ENCODE peak calls at places on chromosome 1, in six cellular contexts. H, D, I, B, N and E are unnamed samples.

GRCh38 chr1:17875171-17875881 is 120.2 kb downstream of the ACTL8 start:
- DNase-seq in H (no peak), I (no peak), N (no peak), D (peak; percentile 59), B (peak; percentile 62), E (no peak)

GRCh38 chr1:61343623-61344257 is 261.4 kb downstream of the NFIA start:
- DNase-seq in B (no peak), D (no peak), N (no peak), I (no peak), H (no peak), E (no peak)

GRCh38 chr1:201500670-201501120 is 6.2 kb downstream of the CSRP1 start:
- DNase-seq in N (no peak), D (peak; percentile 45), B (no peak), I (no peak), H (peak; percentile 68), E (no peak)

GRCh38 chr1:234600418-234601216 is 9.4 kb downstream of the IRF2BP2 start:
- DNase-seq in H (no peak), I (peak; percentile 80), B (no peak), D (peak; percentile 71), N (no peak), E (no peak)

GRCh38 chr1:56666112-56666608 is 21.0 kb downstream of the PRKAA2 start:
- DNase-seq in I (no peak), D (no peak), H (no peak), B (no peak), N (no peak), E (no peak)

GRCh38 chr1:90402893-90403849 is 313.9 kb downstream of the BARHL2 start:
- DNase-seq in I (no peak), H (peak; percentile 52), D (peak; percentile 99), N (no peak), B (peak; percentile 5), E (peak; percentile 74)

GRCh38 chr1:189929501-189930099 is 548.1 kb downstream of the BRINP3 start:
- DNase-seq in N (no peak), B (no peak), D (no peak), I (no peak), H (no peak), E (no peak)

GRCh38 chr1:218983848-218984247 is 189.8 kb upstream of the LYPLAL1 start:
- DNase-seq in D (no peak), N (no peak), H (peak; percentile 49), B (no peak), I (no peak), E (no peak)

GRCh38 chr1:116808476-116809180 is 54.4 kb downstream of the CD2 start:
- DNase-seq in N (no peak), D (no peak), H (no peak), I (no peak), B (no peak), E (no peak)

GRCh38 chr1:160400284-160400645 is at the start of gene VANGL2:
- DNase-seq in I (peak; percentile 5), B (peak; percentile 33), H (peak; percentile 94), N (peak; percentile 66), D (no peak), E (no peak)

GRCh38 chr1:54095543-54096286 is 42.3 kb downstream of the TCEANC2 start:
- DNase-seq in D (no peak), I (no peak), N (no peak), H (no peak), B (no peak), E (no peak)

GRCh38 chr1:188719735-188720134 is 1757.9 kb downstream of the BRINP3 start:
- DNase-seq in N (no peak), H (no peak), D (no peak), B (no peak), I (peak; percentile 27), E (no peak)

GRCh38 chr1:10541286-10541685 is 66.5 kb downstream of the PEX14 start:
- DNase-seq in H (no peak), I (no peak), N (no peak), B (no peak), D (no peak), E (no peak)

GRCh38 chr1:154730251-154730650 is 122.3 kb upstream of the ADAR start:
- DNase-seq in H (no peak), D (peak; percentile 53), B (peak; percentile 54), I (no peak), N (no peak), E (peak; percentile 85)

GRCh38 chr1:37474051-37474696 is at the start of gene ZC3H12A:
- DNase-seq in B (peak; percentile 97), I (peak; percentile 95), H (peak; percentile 88), N (peak; percentile 94), D (peak; percentile 82), E (peak; percentile 96)

GRCh38 chr1:159881930-159882839 is 17.8 kb downstream of the CFAP45 start:
- DNase-seq in H (no peak), I (peak; percentile 71), B (peak; percentile 94), D (peak; percentile 94), N (peak; percentile 34), E (peak; percentile 67)

GRCh38 chr1:180911640-180912161 is 996 bp upstream of the KIAA1614 start:
- DNase-seq in I (no peak), H (no peak), N (no peak), D (peak; percentile 56), B (peak; percentile 41), E (no peak)

GRCh38 chr1:112906155-112906698 is 49.8 kb downstream of the SLC16A1 start:
- DNase-seq in H (no peak), I (no peak), B (no peak), N (no peak), D (no peak), E (no peak)

GRCh38 chr1:5979536-5980313 is 12.5 kb downstream of the NPHP4 start:
- DNase-seq in B (no peak), N (no peak), I (no peak), H (no peak), D (no peak), E (no peak)

GRCh38 chr1:172851077-172851476 is 192.2 kb downstream of the FASLG start:
- DNase-seq in N (no peak), D (no peak), B (no peak), H (no peak), I (no peak), E (no peak)

GRCh38 chr1:216596298-216596947 is 126.8 kb downstream of the ESRRG start:
- DNase-seq in B (no peak), I (no peak), H (no peak), D (no peak), N (no peak), E (no peak)

GRCh38 chr1:229230136-229230892 is 40.6 kb upstream of the RAB4A start:
- DNase-seq in B (no peak), I (no peak), N (no peak), H (no peak), D (no peak), E (peak; percentile 28)

GRCh38 chr1:246338098-246338497 is 169.0 kb downstream of the SMYD3 start:
- DNase-seq in B (no peak), I (no peak), H (no peak), D (no peak), N (no peak), E (no peak)

GRCh38 chr1:10537082-10537766 is 62.5 kb downstream of the PEX14 start:
- DNase-seq in I (no peak), D (no peak), N (no peak), B (no peak), H (no peak), E (no peak)

GRCh38 chr1:155061381-155062150 is 2.0 kb upstream of the EFNA4 start:
- DNase-seq in I (peak; percentile 96), B (peak; percentile 89), H (peak; percentile 94), D (peak; percentile 79), N (peak; percentile 99), E (peak; percentile 69)

GRCh38 chr1:1318131-1318652 is 6.3 kb downstream of the INTS11 start:
- DNase-seq in D (peak; percentile 96), B (peak; percentile 75), I (no peak), N (no peak), H (no peak), E (no peak)

GRCh38 chr1:184506501-184506900 is 119.7 kb downstream of the C1orf21 start:
- DNase-seq in H (no peak), N (no peak), B (no peak), D (no peak), I (no peak), E (no peak)

GRCh38 chr1:174605198-174605597 is 157.4 kb downstream of the GPR52 start:
- DNase-seq in I (no peak), D (no peak), H (no peak), B (no peak), N (no peak), E (no peak)

GRCh38 chr1:3702990-3703728 is 49.1 kb upstream of the CCDC27 start:
- DNase-seq in H (no peak), D (peak; percentile 53), N (no peak), I (no peak), B (peak; percentile 49), E (no peak)

GRCh38 chr1:209380396-209380795 is 203.1 kb upstream of the CAMK1G start:
- DNase-seq in B (no peak), I (no peak), H (no peak), D (no peak), N (no peak), E (no peak)

GRCh38 chr1:239361403-239361802 is 25.0 kb upstream of the CHRM3 start:
- DNase-seq in D (no peak), B (peak; percentile 22), H (no peak), N (no peak), I (no peak), E (no peak)

GRCh38 chr1:70438529-70438928 is 27.5 kb downstream of the CTH start:
- DNase-seq in B (peak; percentile 8), H (no peak), N (no peak), D (no peak), I (no peak), E (no peak)